ENCODE peak calls at places on chromosomes 2 and 18, in ten cellular contexts. L is IMR-90, O is ovary, B is fibroblast of pulmonary artery, S is cardiac fibroblast, E is transverse colon, K is kidney, H is fibroblast of villous mesenchyme, N is astrocyte, A is colonic mucosa. P is an unnamed sample.

GRCh38 chr2:9207641-9208301 is 1.2 kb downstream of the ASAP2 start:
- DNase-seq in L (no peak), O (peak), B (no peak), S (no peak), E (peak), K (no peak), H (no peak), N (no peak), A (peak), P (no peak)

GRCh38 chr2:85804583-85804982 is 50.8 kb downstream of the ATOH8 start:
- DNase-seq in L (no peak), O (no peak), B (no peak), S (peak), E (peak), K (peak), H (no peak), N (no peak), A (no peak), P (peak)

GRCh38 chr18:79454034-79454735 is 58.5 kb downstream of the NFATC1 start:
- DNase-seq in L (peak), O (no peak), B (peak), S (peak), E (no peak), K (no peak), H (no peak), N (peak), A (no peak), P (peak)

GRCh38 chr2:86383844-86384243 is 46.4 kb upstream of the REEP1 start:
- DNase-seq in L (peak), O (no peak), B (peak), S (peak), E (no peak), K (no peak), H (peak), N (peak), A (no peak), P (peak)

GRCh38 chr2:127840893-127841292 is 17.1 kb downstream of the POLR2D start:
- DNase-seq in L (no peak), O (no peak), B (no peak), S (no peak), E (no peak), K (no peak), H (no peak), N (no peak), A (no peak), P (no peak)

GRCh38 chr2:26528870-26529269 is 50.9 kb upstream of the OTOF start:
- DNase-seq in L (no peak), O (peak), B (no peak), S (no peak), E (peak), K (peak), H (no peak), N (no peak), A (no peak), P (no peak)

GRCh38 chr18:37460616-37461015 is 105.0 kb downstream of the CELF4 start:
- DNase-seq in L (no peak), O (no peak), B (peak), S (no peak), E (no peak), K (no peak), H (no peak), N (no peak), A (no peak), P (peak)

GRCh38 chr2:114684404-114684803 is 242.0 kb downstream of the DPP10 start:
- DNase-seq in L (no peak), O (no peak), B (no peak), S (no peak), E (no peak), K (no peak), H (no peak), N (no peak), A (no peak), P (no peak)

GRCh38 chr2:221848286-221848685 is 276.2 kb upstream of the EPHA4 start:
- DNase-seq in L (no peak), O (no peak), B (no peak), S (no peak), E (no peak), K (no peak), H (no peak), N (peak), A (no peak), P (no peak)

GRCh38 chr2:239773377-239774141 is 251.6 kb downstream of the NDUFA10 start:
- DNase-seq in L (no peak), O (peak), B (no peak), S (no peak), E (no peak), K (no peak), H (no peak), N (no peak), A (no peak), P (no peak)

GRCh38 chr2:233079953-233080835 is 20.1 kb downstream of the INPP5D start:
- DNase-seq in L (no peak), O (no peak), B (no peak), S (no peak), E (no peak), K (peak), H (no peak), N (no peak), A (no peak), P (no peak)

GRCh38 chr18:50819027-50819726 is 639 bp downstream of the MRO start:
- DNase-seq in L (no peak), O (peak), B (peak), S (peak), E (peak), K (peak), H (peak), N (peak), A (peak), P (peak)

GRCh38 chr18:35497006-35497333 is 790 bp downstream of the INO80C start:
- DNase-seq in L (peak), O (peak), B (peak), S (peak), E (peak), K (no peak), H (peak), N (peak), A (peak), P (peak)

GRCh38 chr2:67085146-67085545 is 312.0 kb upstream of the ETAA1 start:
- DNase-seq in L (no peak), O (no peak), B (no peak), S (no peak), E (no peak), K (no peak), H (no peak), N (no peak), A (no peak), P (no peak)

GRCh38 chr2:224039080-224039769 is at the start of gene SERPINE2:
- DNase-seq in L (peak), O (peak), B (peak), S (peak), E (peak), K (peak), H (peak), N (peak), A (peak), P (peak)

GRCh38 chr18:9808530-9809241 is 77.1 kb upstream of the TXNDC2 start:
- DNase-seq in L (no peak), O (peak), B (peak), S (peak), E (no peak), K (no peak), H (no peak), N (peak), A (no peak), P (peak)

GRCh38 chr2:178833382-178833781 is 26.2 kb upstream of the TTN start:
- DNase-seq in L (no peak), O (no peak), B (no peak), S (no peak), E (no peak), K (no peak), H (no peak), N (no peak), A (no peak), P (no peak)

GRCh38 chr2:88452151-88452851 is at the start of gene FOXI3:
- DNase-seq in L (no peak), O (no peak), B (no peak), S (no peak), E (no peak), K (no peak), H (no peak), N (no peak), A (no peak), P (no peak)

GRCh38 chr18:210780-211179 is 52.4 kb downstream of the USP14 start:
- DNase-seq in L (no peak), O (no peak), B (no peak), S (no peak), E (no peak), K (no peak), H (no peak), N (no peak), A (no peak), P (no peak)

GRCh38 chr2:239279508-239280295 is 121.1 kb downstream of the HDAC4 start:
- DNase-seq in L (no peak), O (no peak), B (no peak), S (no peak), E (peak), K (no peak), H (no peak), N (no peak), A (peak), P (no peak)

GRCh38 chr2:24453379-24454073 is 37.5 kb upstream of the NCOA1 start:
- DNase-seq in L (no peak), O (no peak), B (no peak), S (peak), E (no peak), K (no peak), H (no peak), N (no peak), A (no peak), P (no peak)

GRCh38 chr18:48129621-48130082 is 199.2 kb upstream of the SMAD2 start:
- DNase-seq in L (no peak), O (peak), B (no peak), S (no peak), E (no peak), K (no peak), H (no peak), N (no peak), A (no peak), P (no peak)

GRCh38 chr18:9546468-9546867 is 67.9 kb downstream of the PPP4R1 start:
- DNase-seq in L (no peak), O (no peak), B (no peak), S (no peak), E (no peak), K (no peak), H (no peak), N (no peak), A (no peak), P (no peak)

GRCh38 chr2:119307419-119308140 is 59.1 kb downstream of the C2orf76 start:
- DNase-seq in L (no peak), O (no peak), B (no peak), S (no peak), E (no peak), K (no peak), H (no peak), N (no peak), A (no peak), P (no peak)

GRCh38 chr2:119304852-119305251 is 61.8 kb downstream of the C2orf76 start:
- DNase-seq in L (no peak), O (no peak), B (no peak), S (no peak), E (no peak), K (no peak), H (no peak), N (no peak), A (no peak), P (no peak)

GRCh38 chr2:119308793-119309330 is 57.8 kb downstream of the C2orf76 start:
- DNase-seq in L (no peak), O (no peak), B (no peak), S (no peak), E (no peak), K (no peak), H (no peak), N (no peak), A (no peak), P (no peak)

GRCh38 chr2:119306196-119306590 is 60.4 kb downstream of the C2orf76 start:
- DNase-seq in L (no peak), O (no peak), B (no peak), S (no peak), E (no peak), K (no peak), H (no peak), N (no peak), A (no peak), P (no peak)

DNA sequence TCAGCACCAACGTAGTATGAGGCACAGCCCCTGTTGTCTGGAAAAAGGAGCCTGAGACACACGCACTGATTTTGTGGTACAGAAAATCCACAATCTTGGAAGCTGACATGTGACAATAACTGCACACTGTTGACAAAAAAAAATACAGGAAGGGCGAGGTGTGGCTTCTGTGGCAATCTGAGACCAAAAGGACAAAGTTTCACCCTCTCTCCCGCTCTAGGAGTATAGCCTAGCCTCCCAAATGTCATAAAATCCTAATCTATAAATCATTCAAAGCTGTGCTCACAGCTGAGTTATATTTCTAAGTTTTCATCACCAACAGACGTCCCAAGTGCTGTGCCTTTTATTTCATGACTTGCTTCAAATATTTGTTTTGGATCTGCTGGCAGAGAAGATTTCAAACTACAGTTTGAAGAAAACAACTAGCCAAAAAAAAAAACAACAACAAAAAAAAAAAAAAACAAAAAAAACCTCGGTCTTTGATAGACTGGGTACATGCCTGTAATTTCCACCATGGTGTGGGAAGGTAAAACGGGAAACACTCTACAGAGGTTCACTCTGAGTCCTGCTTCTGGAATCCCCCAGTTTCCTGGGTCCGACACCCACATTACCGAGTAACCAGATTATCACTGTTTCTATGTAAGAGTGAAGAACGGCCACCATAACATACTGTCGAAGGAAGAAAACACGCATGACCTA is 61.0 kb downstream of the C2orf76 start:
- DNase-seq in L (no peak), O (no peak), B (no peak), S (no peak), E (no peak), K (no peak), H (no peak), N (no peak), A (peak), P (no peak)
- H3K4me3 ChIP-seq in L (no peak), O (no peak), B (no peak), S (no peak), E (no peak), K (no peak), H (no peak), N (no peak), A (no peak), P (peak)

GRCh38 chr2:219009294-219009693 is 16.1 kb upstream of the CRYBA2 start:
- DNase-seq in L (no peak), O (no peak), B (no peak), S (no peak), E (no peak), K (no peak), H (no peak), N (no peak), A (no peak), P (no peak)

GRCh38 chr2:219010873-219011272 is 17.7 kb upstream of the CRYBA2 start:
- DNase-seq in L (no peak), O (no peak), B (no peak), S (no peak), E (no peak), K (no peak), H (no peak), N (no peak), A (no peak), P (no peak)

DNA sequence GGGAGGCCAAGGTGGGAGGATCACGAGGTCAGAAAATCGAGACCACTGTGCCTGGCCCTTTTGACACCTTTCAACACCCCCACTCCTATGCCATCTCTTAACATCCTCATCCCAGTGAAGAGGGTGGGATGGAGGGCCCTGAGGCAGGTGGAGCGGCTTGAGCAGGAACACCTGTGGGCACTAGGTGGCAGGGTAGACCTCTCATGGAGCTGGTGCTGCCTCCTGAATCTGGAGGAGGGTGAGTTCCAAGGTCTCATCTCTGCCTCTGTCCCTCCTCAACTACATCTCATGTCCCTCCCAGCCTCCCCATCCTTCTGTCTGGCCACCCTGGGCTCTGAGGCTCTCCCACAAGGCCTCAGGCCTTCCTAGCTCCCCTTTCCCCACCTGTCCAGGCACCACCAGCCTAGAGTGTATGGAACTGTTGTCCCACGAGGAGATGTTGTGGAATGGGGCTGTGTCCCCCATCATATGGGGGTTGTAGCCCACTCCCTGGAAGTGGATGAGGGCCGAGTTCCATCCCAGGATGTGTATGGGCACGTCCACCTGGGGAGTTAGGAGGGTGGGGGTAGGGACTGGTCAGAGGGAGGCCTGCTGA is 17.0 kb upstream of the CRYBA2 start:
- DNase-seq in L (no peak), O (no peak), B (peak), S (no peak), E (peak), K (no peak), H (no peak), N (no peak), A (no peak), P (no peak)
- TF ChIP-seq CTCF in L (peak), O (no peak), B (peak), S (peak), E (peak), K (peak), H (peak), N (peak), A (peak), P (peak)

DNA sequence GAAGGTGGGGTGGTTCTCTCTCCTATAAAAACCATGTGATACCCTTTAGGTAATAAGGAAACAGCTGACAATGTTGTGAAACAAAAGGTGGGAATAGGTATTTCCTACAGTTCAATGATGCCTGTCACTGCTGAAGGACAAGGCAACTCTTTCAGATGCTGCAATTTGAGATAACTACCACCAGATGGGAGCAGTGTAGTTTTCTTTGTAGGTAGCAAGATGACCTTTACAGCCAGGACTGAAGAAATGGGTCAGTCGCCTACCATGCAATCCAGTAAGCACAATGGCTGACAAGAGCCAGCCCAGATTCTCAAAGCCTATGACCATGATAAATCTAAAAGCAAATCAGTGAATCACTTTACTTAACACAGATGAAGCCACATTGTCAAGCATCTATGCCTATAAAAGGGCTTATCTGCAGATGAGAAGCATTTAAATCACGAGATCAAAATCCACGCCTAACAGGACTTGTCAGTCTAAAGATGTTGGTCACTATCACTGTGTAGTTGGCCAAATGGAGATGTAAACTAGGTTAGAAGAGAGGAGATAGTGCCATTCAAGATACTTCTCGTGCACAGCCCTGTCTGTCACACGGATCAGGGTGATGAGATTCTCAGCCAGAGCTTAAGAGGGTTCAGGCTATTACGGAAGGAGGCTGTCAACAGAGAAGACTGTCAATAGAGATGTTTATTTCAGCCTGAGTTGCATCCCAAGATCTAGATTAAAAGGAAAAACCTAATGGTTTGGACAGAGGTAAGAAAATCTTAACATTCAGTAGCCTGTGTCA is 83.7 kb downstream of the AAK1 start:
- DNase-seq in L (peak), O (no peak), B (peak), S (peak), E (no peak), K (no peak), H (peak), N (peak), A (peak), P (peak)
- H3K4me3 ChIP-seq in L (no peak), O (no peak), B (no peak), S (no peak), E (no peak), K (no peak), H (no peak), N (no peak), A (no peak), P (no peak)

GRCh38 chr2:112939425-112939824 is 28.5 kb downstream of the IL37 start:
- DNase-seq in L (no peak), O (no peak), B (no peak), S (no peak), E (no peak), K (no peak), H (no peak), N (no peak), A (no peak), P (no peak)

GRCh38 chr2:112942654-112943002 is 31.7 kb downstream of the IL37 start:
- DNase-seq in L (no peak), O (no peak), B (no peak), S (no peak), E (no peak), K (no peak), H (no peak), N (no peak), A (no peak), P (no peak)

GRCh38 chr2:112940859-112941258 is 29.9 kb downstream of the IL37 start:
- DNase-seq in L (no peak), O (no peak), B (no peak), S (no peak), E (no peak), K (no peak), H (no peak), N (no peak), A (no peak), P (no peak)

GRCh38 chr2:112944971-112945370 is 32.8 kb upstream of the IL36G start:
- DNase-seq in L (no peak), O (no peak), B (no peak), S (no peak), E (no peak), K (no peak), H (no peak), N (no peak), A (no peak), P (no peak)

GRCh38 chr2:112941753-112942653 is 31.0 kb downstream of the IL37 start:
- DNase-seq in L (peak), O (no peak), B (peak), S (peak), E (peak), K (peak), H (peak), N (peak), A (peak), P (peak)
- TF ChIP-seq CTCF in L (peak), O (no peak), B (peak), S (peak), E (peak), K (peak), H (peak), N (peak), A (peak), P (peak)

GRCh38 chr2:241616168-241617125 is 20.5 kb downstream of the THAP4 start:
- DNase-seq in L (no peak), O (no peak), B (no peak), S (no peak), E (no peak), K (peak), H (no peak), N (no peak), A (peak), P (no peak)
- H3K4me3 ChIP-seq in L (no peak), O (no peak), B (no peak), S (no peak), E (no peak), K (peak), H (no peak), N (no peak), A (peak), P (no peak)

P was measured in AG10803.